ENCODE peak calls at places on chromosomes 5 and 9, in nine cellular contexts. F is Caco-2; X is activated T-helper 9 cell treated with anti-CD3 and anti-CD28 coated beads, Interleukin-2, amount 50 U/mL, for 16 hours; W is neuronal stem cell; T is naive B cell; G is osteocyte; O is stimulated activated CD8-positive, alpha-beta memory T cell treated with anti-CD3 and anti-CD28 coated beads, Interleukin-2, amount 100 ng/mL, for 1 hour; B is SIG-M5; U is stromal cell of bone marrow. C is an unnamed sample.

GRCh38 chr9:12861035-12861434 is 86.2 kb downstream of the LURAP1L start:
- DNase-seq in F (no peak), X (no peak), W (no peak), T (no peak), G (no peak), O (no peak), B (no peak), U (no peak), C (no peak)

GRCh38 chr9:124266826-124267201 is 9.1 kb downstream of the NEK6 start:
- DNase-seq in F (no peak), X (no peak), W (no peak), T (no peak), G (no peak), O (no peak), B (no peak), U (no peak), C (no peak)

GRCh38 chr9:138022121-138022741 is 144.6 kb downstream of the CACNA1B start:
- DNase-seq in F (peak), X (no peak), W (no peak), T (no peak), G (peak), O (no peak), B (no peak), U (no peak), C (peak)

GRCh38 chr9:108469654-108470053 is 386.1 kb downstream of the ACTL7B start:
- DNase-seq in F (no peak), X (no peak), W (no peak), T (no peak), G (no peak), O (no peak), B (no peak), U (peak), C (no peak)

GRCh38 chr9:115106001-115106400 is 12.0 kb downstream of the TNC start:
- DNase-seq in F (no peak), X (no peak), W (no peak), T (no peak), G (no peak), O (no peak), B (no peak), U (no peak), C (no peak)

GRCh38 chr5:99032234-99033013 is 103.6 kb upstream of the CHD1 start:
- DNase-seq in F (peak), X (no peak), W (peak), T (peak), G (no peak), O (no peak), B (no peak), U (peak), C (peak)

GRCh38 chr5:33275921-33276705 is 164.7 kb upstream of the TARS1 start:
- DNase-seq in F (no peak), X (no peak), W (no peak), T (no peak), G (no peak), O (no peak), B (no peak), U (no peak), C (no peak)

GRCh38 chr5:73122875-73123810 is 2.8 kb downstream of the TMEM171 start:
- DNase-seq in F (no peak), X (no peak), W (no peak), T (no peak), G (peak), O (no peak), B (no peak), U (peak), C (no peak)

GRCh38 chr9:135414293-135414692 is 65.3 kb upstream of the PPP1R26 start:
- DNase-seq in F (no peak), X (no peak), W (no peak), T (no peak), G (no peak), O (no peak), B (no peak), U (no peak), C (no peak)

GRCh38 chr5:145536133-145536532 is 299.0 kb downstream of the PRELID2 start:
- DNase-seq in F (no peak), X (no peak), W (no peak), T (no peak), G (no peak), O (no peak), B (no peak), U (no peak), C (no peak)

GRCh38 chr9:98642661-98643312 is 65.9 kb downstream of the GABBR2 start:
- DNase-seq in F (no peak), X (no peak), W (no peak), T (no peak), G (no peak), O (no peak), B (no peak), U (no peak), C (peak)

GRCh38 chr5:57410374-57411320 is 72.0 kb downstream of the ACTBL2 start:
- DNase-seq in F (no peak), X (no peak), W (no peak), T (no peak), G (no peak), O (no peak), B (no peak), U (no peak), C (no peak)

GRCh38 chr5:176438959-176439757 is 9.0 kb upstream of the FAF2 start:
- DNase-seq in F (no peak), X (no peak), W (no peak), T (no peak), G (no peak), O (no peak), B (peak), U (peak), C (no peak)

GRCh38 chr5:58787982-58788381 is 205.1 kb downstream of the RAB3C start:
- DNase-seq in F (no peak), X (no peak), W (no peak), T (no peak), G (no peak), O (no peak), B (no peak), U (no peak), C (no peak)

GRCh38 chr5:134004626-134005414 is at the start of gene VDAC1:
- DNase-seq in F (peak), X (peak), W (peak), T (peak), G (peak), O (peak), B (no peak), U (peak), C (no peak)

GRCh38 chr9:68777070-68777763 is 72.2 kb downstream of the PIP5K1B start:
- DNase-seq in F (no peak), X (no peak), W (no peak), T (no peak), G (no peak), O (no peak), B (no peak), U (no peak), C (no peak)

GRCh38 chr9:127562841-127563523 is 49.1 kb upstream of the STXBP1 start:
- DNase-seq in F (no peak), X (no peak), W (no peak), T (no peak), G (no peak), O (no peak), B (no peak), U (no peak), C (no peak)